ENCODE peak calls at places on chromosomes 1 and 21, in nine cellular contexts. U, R, M, W, Z, V, P, F and J are unnamed samples.

GRCh38 chr21:25845729-25846256 is 111.0 kb downstream of the GABPA start:
- DNase-seq in P (no peak), V (no peak), U (no peak), F (no peak), Z (no peak), M (no peak), R (no peak), W (no peak), J (no peak)

GRCh38 chr21:31470896-31471694 is 127.0 kb upstream of the TIAM1 start:
- DNase-seq in P (no peak), U (no peak), R (no peak), M (no peak), F (no peak), Z (no peak), W (no peak), V (no peak), J (no peak)

GRCh38 chr1:11967028-11967547 is 13.2 kb upstream of the MFN2 start:
- DNase-seq in Z (peak), M (no peak), W (peak), U (peak), F (peak), R (no peak), P (peak), V (no peak), J (no peak)

GRCh38 chr1:18950415-18951026 is 6.0 kb downstream of the IFFO2 start:
- DNase-seq in Z (no peak), R (peak), V (no peak), U (no peak), M (no peak), P (no peak), F (peak), W (no peak), J (no peak)

GRCh38 chr21:38228115-38228514 is 28.7 kb upstream of the KCNJ15 start:
- DNase-seq in R (no peak), W (no peak), Z (no peak), U (no peak), P (no peak), V (no peak), M (no peak), F (peak), J (no peak)

GRCh38 chr1:87684786-87685185 is 356.1 kb downstream of the LMO4 start:
- DNase-seq in P (no peak), W (no peak), M (no peak), V (no peak), Z (peak), F (peak), U (no peak), R (no peak), J (no peak)

GRCh38 chr1:41882068-41882477 is 36.6 kb downstream of the HIVEP3 start:
- DNase-seq in W (no peak), P (no peak), M (no peak), Z (peak), U (no peak), R (no peak), F (peak), V (no peak), J (no peak)

GRCh38 chr1:112794654-112795239 is 79.6 kb upstream of the PPM1J start:
- DNase-seq in F (no peak), W (no peak), P (no peak), U (no peak), V (no peak), R (no peak), M (no peak), Z (no peak), J (no peak)

GRCh38 chr1:28322209-28322608 is 6.6 kb upstream of the MED18 start:
- DNase-seq in W (no peak), F (no peak), M (no peak), V (no peak), U (no peak), P (no peak), R (no peak), Z (peak), J (no peak)

GRCh38 chr1:201903135-201903534 is 14.4 kb downstream of the SHISA4 start:
- DNase-seq in U (no peak), Z (peak), M (no peak), P (no peak), W (no peak), R (peak), V (no peak), F (no peak), J (no peak)

GRCh38 chr21:42242611-42243010 is 23.7 kb downstream of the ABCG1 start:
- DNase-seq in Z (no peak), F (no peak), M (no peak), V (no peak), W (no peak), U (no peak), R (no peak), P (no peak), J (no peak)

GRCh38 chr1:69791311-69791710 is 223.6 kb downstream of the LRRC7 start:
- DNase-seq in F (no peak), V (no peak), W (no peak), Z (no peak), R (no peak), M (no peak), U (no peak), P (no peak), J (no peak)

GRCh38 chr1:15757575-15758401 is 807 bp upstream of the FBLIM1 start:
- DNase-seq in R (no peak), U (no peak), V (no peak), M (no peak), F (no peak), Z (peak), W (no peak), P (no peak), J (no peak)

GRCh38 chr1:160645386-160646063 is 1.3 kb downstream of the SLAMF1 start:
- DNase-seq in V (no peak), W (no peak), M (no peak), U (no peak), R (no peak), Z (no peak), F (no peak), P (no peak), J (no peak)

GRCh38 chr21:28943631-28944030 is 49.0 kb downstream of the LTN1 start:
- DNase-seq in F (no peak), P (no peak), W (no peak), U (no peak), R (no peak), M (no peak), V (no peak), Z (no peak), J (no peak)

GRCh38 chr21:28936721-28937120 is 56.0 kb downstream of the LTN1 start:
- DNase-seq in W (no peak), V (no peak), R (no peak), F (no peak), P (no peak), Z (no peak), U (no peak), M (no peak), J (no peak)

GRCh38 chr21:28936036-28936435 is 56.6 kb downstream of the LTN1 start:
- DNase-seq in R (no peak), W (no peak), U (no peak), Z (no peak), F (no peak), P (no peak), V (no peak), M (no peak), J (no peak)

GRCh38 chr21:28937737-28938136 is 54.9 kb downstream of the LTN1 start:
- DNase-seq in P (no peak), M (no peak), R (no peak), U (no peak), W (no peak), Z (no peak), F (no peak), V (no peak), J (no peak)

DNA sequence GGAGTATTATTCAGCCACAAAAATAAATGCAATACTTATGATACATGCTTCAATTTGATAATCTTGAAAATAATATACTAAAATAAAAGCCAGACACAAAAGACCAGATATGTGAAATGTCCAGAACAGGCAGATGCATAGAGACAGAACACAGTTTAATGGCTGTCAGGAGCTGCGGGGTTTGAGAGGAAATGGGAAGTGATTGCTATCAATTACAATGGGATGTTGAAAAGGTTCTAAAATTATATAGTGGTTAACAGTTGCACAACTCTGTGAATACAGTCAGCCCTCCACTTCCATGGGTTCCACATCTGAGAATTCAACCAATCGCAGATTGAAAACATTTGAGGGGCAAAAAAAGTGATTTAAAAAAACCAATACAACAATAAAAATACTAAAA is 54.0 kb downstream of the LTN1 start:
- DNase-seq in R (no peak), W (no peak), U (no peak), P (peak), Z (no peak), F (no peak), M (no peak), V (no peak), J (no peak)
- H3K27ac ChIP-seq in R (no peak), W (no peak), U (peak), P (no peak), Z (no peak), F (no peak), M (no peak), V (no peak), J (no peak)

DNA sequence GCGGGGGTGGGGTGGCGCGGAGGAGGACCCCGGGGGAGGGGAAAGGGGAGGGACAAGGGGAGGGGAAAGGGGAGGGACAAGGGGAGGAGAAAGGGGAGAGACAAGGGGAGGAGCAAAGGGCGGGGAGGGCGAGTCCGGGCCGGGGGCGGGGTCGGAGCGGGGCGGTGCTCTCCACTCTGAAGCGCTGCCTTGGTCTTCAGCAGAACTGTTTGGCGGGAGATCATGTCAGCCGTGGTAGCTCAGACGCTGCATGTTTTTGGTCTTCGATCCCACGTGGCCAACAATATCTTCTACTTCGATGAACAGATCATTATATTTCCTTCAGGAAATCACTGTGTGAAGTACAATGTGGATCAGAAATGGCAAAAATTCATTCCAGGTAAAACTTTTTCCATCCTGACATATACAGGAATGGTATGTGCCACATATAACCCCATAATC is 422 bp downstream of the CFAP57 start:
- DNase-seq in R (peak), F (peak), U (peak), V (no peak), M (peak), P (peak), W (peak), Z (peak), J (peak)
- H3K4me3 ChIP-seq in R (peak), F (peak), U (peak), V (peak), M (peak), P (peak), W (peak), Z (peak), J (peak)

GRCh38 chr1:62436466-62437272 is at the start of gene USP1:
- DNase-seq in R (peak), W (peak), V (peak), Z (peak), M (peak), F (no peak), U (peak), P (peak), J (peak)
- TF ChIP-seq POLR2AphosphoS5 in R (peak), W (no peak), V (peak), Z (peak), M (peak), F (peak), U (peak), P (peak), J (peak)

DNA sequence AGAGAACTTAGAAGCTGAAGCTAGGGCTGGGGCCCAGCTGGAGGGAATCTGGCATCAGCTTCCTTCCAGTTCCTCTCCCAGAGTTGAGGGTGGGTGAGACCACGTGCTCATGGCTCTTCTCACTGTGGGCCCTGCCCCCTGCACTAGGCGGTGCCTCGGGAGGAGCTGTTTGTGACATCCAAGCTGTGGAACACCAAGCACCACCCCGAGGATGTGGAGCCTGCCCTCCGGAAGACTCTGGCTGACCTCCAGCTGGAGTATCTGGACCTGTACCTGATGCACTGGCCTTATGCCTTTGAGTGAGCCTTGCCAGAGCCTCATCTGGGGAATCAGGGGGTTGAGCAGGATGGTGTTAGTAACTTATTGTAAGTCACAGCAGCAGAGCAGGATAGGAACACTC is 16.1 kb downstream of the AKR1A1 start:
- DNase-seq in V (no peak), P (no peak), M (peak), Z (peak), R (peak), U (no peak), W (no peak), F (no peak), J (no peak)
- H3K27ac ChIP-seq in V (peak), P (no peak), M (peak), Z (no peak), R (no peak), U (no peak), W (no peak), F (no peak), J (no peak)

DNA sequence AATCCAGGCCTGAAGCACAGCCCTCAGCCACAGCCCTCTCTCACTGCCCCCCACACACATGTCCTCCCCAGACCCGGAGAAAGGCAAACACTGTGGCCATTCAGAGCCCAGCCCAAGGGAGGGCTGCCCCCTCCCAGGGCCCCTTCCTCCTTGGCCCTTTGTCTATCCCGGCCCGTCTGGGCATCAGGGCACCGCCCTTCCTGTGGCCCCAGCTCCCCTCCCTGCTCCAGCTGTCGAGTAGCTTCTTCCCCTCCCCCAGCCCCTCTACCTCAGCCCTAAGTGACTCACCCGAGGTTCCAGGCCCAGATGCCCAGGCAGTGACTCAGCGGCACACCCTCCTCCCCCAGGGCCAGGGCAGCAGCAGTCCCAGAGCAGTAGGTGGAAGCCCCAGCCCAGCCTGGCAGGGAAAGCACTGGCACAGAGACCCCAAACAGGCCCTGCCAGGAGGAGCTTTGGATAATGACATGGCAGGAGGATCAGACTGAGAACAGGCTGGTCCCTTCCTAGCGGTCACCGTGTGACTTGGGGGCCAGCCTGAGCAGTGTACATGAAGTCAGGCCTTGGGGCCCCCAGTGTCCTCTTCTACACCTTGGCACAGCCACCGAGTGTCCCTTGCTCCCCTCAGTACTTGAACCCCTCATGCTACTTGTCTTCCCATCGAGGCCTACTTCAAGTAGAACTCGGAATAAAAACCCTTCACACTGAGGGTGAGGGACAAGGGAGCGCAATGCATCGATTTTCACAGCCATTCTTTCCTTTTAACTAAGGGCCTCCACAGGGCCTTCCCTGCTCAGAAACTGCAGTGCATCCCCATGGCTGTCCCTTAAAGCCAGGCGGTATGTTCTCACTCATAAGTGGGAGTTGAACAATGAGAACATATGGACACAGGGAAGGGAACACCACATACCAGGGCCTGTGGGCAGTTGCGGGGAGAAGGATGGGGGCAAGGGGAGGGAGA is 1.0 kb upstream of the S100A2 start:
- DNase-seq in W (peak), V (no peak), Z (peak), R (peak), F (peak), M (peak), P (peak), U (peak), J (no peak)
- H3K4me3 ChIP-seq in W (peak), V (peak), Z (no peak), R (no peak), F (no peak), M (peak), P (no peak), U (peak), J (no peak)

GRCh38 chr1:227787513-227788278 is 27.8 kb upstream of the PRSS38 start:
- DNase-seq in R (peak), P (peak), F (peak), M (peak), Z (peak), U (peak), W (peak), V (peak), J (peak)
- TF ChIP-seq POLR2AphosphoS5 in R (peak), P (no peak), F (peak), M (peak), Z (peak), U (peak), W (peak), V (no peak), J (no peak)

GRCh38 chr1:167638064-167638463 is 8.0 kb downstream of the RCSD1 start:
- DNase-seq in W (no peak), R (no peak), F (no peak), Z (no peak), V (no peak), U (no peak), P (no peak), M (no peak), J (no peak)
- H3K27ac ChIP-seq in W (no peak), R (no peak), F (no peak), Z (no peak), V (no peak), U (no peak), P (no peak), M (no peak), J (no peak)

DNA sequence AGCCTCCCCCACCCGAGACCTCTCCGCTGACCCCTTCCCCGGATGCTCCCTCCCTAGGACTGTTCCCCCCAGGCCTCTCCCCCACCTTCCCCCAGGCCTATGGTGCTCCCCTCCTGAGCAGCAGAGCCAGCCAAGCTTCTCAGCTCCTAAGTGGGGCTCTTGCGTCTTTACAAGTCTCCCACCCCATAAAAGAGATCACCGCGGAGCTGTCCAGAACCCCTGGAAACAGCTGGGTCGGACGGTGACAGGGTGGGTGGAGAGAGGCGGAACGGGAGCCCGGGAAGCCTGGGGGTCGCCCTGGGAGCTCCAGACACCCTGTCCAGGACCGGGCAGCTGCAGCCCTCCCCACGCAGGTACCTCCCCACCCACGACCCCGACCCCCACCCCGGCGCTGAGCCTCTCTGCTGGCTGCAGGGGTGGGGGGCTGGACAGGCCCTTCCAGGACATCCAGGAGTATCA is 61.2 kb downstream of the WNT9A start:
- DNase-seq in F (peak), R (peak), V (no peak), Z (no peak), M (peak), P (no peak), W (no peak), U (no peak), J (no peak)
- H3K4me3 ChIP-seq in F (peak), R (peak), V (peak), Z (peak), M (peak), P (no peak), W (no peak), U (no peak), J (peak)

GRCh38 chr1:25744636-25745425 is 55.2 kb upstream of the SELENON start:
- DNase-seq in Z (no peak), R (no peak), U (no peak), M (no peak), W (no peak), P (no peak), V (no peak), F (no peak), J (no peak)

GRCh38 chr1:25742316-25742715 is 57.7 kb upstream of the SELENON start:
- DNase-seq in Z (no peak), F (no peak), W (no peak), U (no peak), P (no peak), R (no peak), M (no peak), V (no peak), J (no peak)

GRCh38 chr1:25743164-25744139 is 56.5 kb upstream of the SELENON start:
- DNase-seq in P (no peak), F (peak), R (peak), W (no peak), M (peak), V (no peak), Z (peak), U (no peak), J (no peak)

GRCh38 chr1:25746299-25747045 is 53.5 kb upstream of the SELENON start:
- DNase-seq in U (no peak), F (no peak), M (no peak), V (no peak), W (no peak), P (no peak), R (no peak), Z (no peak), J (no peak)

GRCh38 chr1:25744140-25744581 is 55.8 kb upstream of the SELENON start:
- DNase-seq in P (no peak), W (peak), Z (peak), F (peak), V (no peak), U (peak), M (no peak), R (peak), J (no peak)
- TF ChIP-seq POLR2AphosphoS5 in P (no peak), W (no peak), Z (peak), F (peak), V (peak), U (no peak), M (peak), R (peak), J (no peak)

GRCh38 chr1:109905520-109905919 is 5.1 kb upstream of the CSF1 start:
- DNase-seq in W (no peak), M (no peak), V (no peak), F (no peak), P (no peak), Z (no peak), U (no peak), R (no peak), J (no peak)

GRCh38 chr1:109904105-109904817 is 6.4 kb upstream of the CSF1 start:
- DNase-seq in Z (no peak), W (no peak), P (no peak), M (no peak), R (no peak), V (no peak), F (no peak), U (no peak), J (no peak)

GRCh38 chr1:109906839-109907180 is 3.8 kb upstream of the CSF1 start:
- DNase-seq in R (no peak), W (no peak), M (no peak), V (no peak), P (no peak), F (no peak), Z (no peak), U (no peak), J (no peak)

GRCh38 chr1:109907190-109907774 is 3.4 kb upstream of the CSF1 start:
- DNase-seq in P (no peak), R (no peak), U (no peak), V (no peak), Z (no peak), M (no peak), W (no peak), F (no peak), J (no peak)

GRCh38 chr1:109906160-109906838 is 4.3 kb upstream of the CSF1 start:
- DNase-seq in R (no peak), F (no peak), M (no peak), V (no peak), Z (no peak), W (no peak), P (no peak), U (no peak), J (no peak)
- H3K27ac ChIP-seq in R (no peak), F (no peak), M (no peak), V (no peak), Z (no peak), W (no peak), P (no peak), U (peak), J (no peak)